ENCODE peak calls at places on chromosomes 6 and 20, in six cellular contexts. U is transverse colon, L is SK-N-SH, M is K562, D is sigmoid colon, C is GM23338. T is an unnamed sample. For H3K36me3, the result is how much of the 10 kb centered on the place peaks cover.

GRCh38 chr6:36114798-36115408 is 15.4 kb upstream of the MAPK13 start:
- DNase-seq in C (no peak), D (no peak), L (no peak), M (no peak), U (no peak), T (no peak)

GRCh38 chr20:57342829-57343228 is 8.2 kb upstream of the RAE1 start:
- DNase-seq in D (no peak), L (no peak), U (no peak), M (no peak), C (no peak), T (no peak)

GRCh38 chr6:35581633-35582032 is 68.9 kb upstream of the TULP1 start:
- DNase-seq in L (no peak), U (no peak), C (no peak), M (no peak), D (no peak), T (no peak)

GRCh38 chr6:13681305-13682061 is 30.2 kb downstream of the RANBP9 start:
- DNase-seq in M (no peak), L (no peak), D (no peak), C (no peak), U (no peak), T (no peak)

GRCh38 chr6:3390698-3391097 is 66.2 kb downstream of the SLC22A23 start:
- DNase-seq in L (no peak), M (peak), U (peak), D (peak), C (no peak), T (no peak)

GRCh38 chr6:116557863-116558262 is 4.3 kb downstream of the CALHM4 start:
- DNase-seq in M (peak), L (no peak), U (no peak), D (no peak), C (peak), T (no peak)

GRCh38 chr6:134425521-134426316 is 107.8 kb upstream of the SGK1 start:
- DNase-seq in D (no peak), U (no peak), C (no peak), L (no peak), M (no peak), T (no peak)

GRCh38 chr20:21490105-21490504 is 23.8 kb downstream of the NKX2-2 start:
- DNase-seq in D (no peak), M (no peak), L (no peak), U (no peak), C (peak), T (no peak)

GRCh38 chr20:20204326-20204725 is 152.0 kb downstream of the CFAP61 start:
- DNase-seq in U (no peak), L (peak), C (no peak), D (no peak), M (no peak), T (no peak)

GRCh38 chr20:25233016-25233772 is 14.7 kb upstream of the PYGB start:
- DNase-seq in U (peak), C (no peak), L (no peak), D (peak), M (no peak), T (no peak)

GRCh38 chr20:41453006-41453950 is 86.7 kb upstream of the EMILIN3 start:
- DNase-seq in D (no peak), U (no peak), C (no peak), L (no peak), M (peak), T (no peak)

GRCh38 chr6:11179088-11179977 is 53.1 kb downstream of the NEDD9 start:
- DNase-seq in L (no peak), M (no peak), U (no peak), D (no peak), C (peak), T (no peak)

GRCh38 chr20:53579581-53580375 is 13.9 kb downstream of the ZNF217 start:
- DNase-seq in M (peak), L (no peak), D (no peak), C (no peak), U (peak), T (no peak)

GRCh38 chr20:24747015-24747712 is 201.9 kb upstream of the CST7 start:
- DNase-seq in M (no peak), D (no peak), U (no peak), C (no peak), L (no peak), T (peak)

GRCh38 chr6:82588020-82588419 is 224.4 kb downstream of the TPBG start:
- DNase-seq in D (no peak), U (no peak), L (no peak), C (no peak), M (no peak), T (no peak)

GRCh38 chr6:20655317-20655716 is 121.1 kb downstream of the CDKAL1 start:
- DNase-seq in C (no peak), M (no peak), L (no peak), U (no peak), D (no peak), T (no peak)

GRCh38 chr6:122623279-122623678 is 13.1 kb downstream of the PKIB start:
- DNase-seq in L (no peak), U (no peak), D (no peak), M (no peak), C (no peak), T (no peak)

GRCh38 chr20:21241400-21241799 is 61.7 kb upstream of the XRN2 start:
- DNase-seq in L (no peak), U (no peak), M (no peak), D (no peak), C (no peak), T (no peak)

GRCh38 chr6:51711876-51712275 is 375.5 kb downstream of the PKHD1 start:
- DNase-seq in D (no peak), L (no peak), U (no peak), M (no peak), C (no peak), T (no peak)

GRCh38 chr6:16849280-16850210 is 88.3 kb upstream of the ATXN1 start:
- DNase-seq in D (no peak), U (peak), L (no peak), M (no peak), C (peak), T (no peak)

GRCh38 chr6:16851044-16851540 is 89.8 kb upstream of the ATXN1 start:
- DNase-seq in C (no peak), U (no peak), D (no peak), M (no peak), L (no peak), T (no peak)

GRCh38 chr6:16851758-16852157 is 90.5 kb upstream of the ATXN1 start:
- DNase-seq in L (no peak), D (no peak), M (no peak), C (no peak), U (no peak), T (no peak)

GRCh38 chr6:16846399-16846778 is 85.1 kb upstream of the ATXN1 start:
- DNase-seq in U (no peak), M (no peak), C (no peak), L (no peak), D (no peak), T (no peak)

GRCh38 chr6:16850332-16851022 is 89.2 kb upstream of the ATXN1 start:
- DNase-seq in L (no peak), U (no peak), M (no peak), C (no peak), D (no peak), T (no peak)
- TF ChIP-seq POLR2AphosphoS5 in L (no peak), U (no peak), M (no peak), C (no peak), D (no peak), T (no peak)

DNA sequence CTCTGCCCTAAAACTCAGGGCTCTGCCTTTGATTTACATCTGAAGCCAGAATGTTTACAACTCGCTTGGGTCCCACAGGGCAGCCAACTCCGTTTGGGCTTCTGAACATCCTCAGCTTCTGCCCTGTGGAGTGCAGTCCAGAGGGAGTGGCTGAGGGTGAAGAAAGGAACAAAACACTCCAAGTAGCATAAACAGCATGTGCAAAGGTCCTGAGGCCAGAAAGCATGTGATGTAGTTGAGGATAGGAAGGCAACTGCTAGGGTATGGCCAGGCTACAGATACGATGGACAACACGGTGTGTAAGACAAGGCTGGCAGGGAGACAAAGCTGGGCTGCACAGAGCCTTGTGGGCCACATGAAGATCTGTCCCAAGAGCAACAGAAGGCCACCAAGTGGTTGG is 12.5 kb downstream of the JAG1 start:
- DNase-seq in U (no peak), D (peak), C (no peak), L (no peak), M (no peak), T (no peak)
- H3K36me3 ChIP-seq in U (under half), D (under half), C (under half), L (under half), M (under half), T (under half)

GRCh38 chr6:157182503-157183254 is 140.6 kb downstream of the TMEM242 start:
- DNase-seq in M (no peak), C (no peak), L (no peak), U (no peak), D (no peak), T (no peak)

GRCh38 chr6:157185171-157185570 is 138.1 kb downstream of the TMEM242 start:
- DNase-seq in M (no peak), U (no peak), L (no peak), D (no peak), C (no peak), T (no peak)

GRCh38 chr6:157181649-157182048 is 141.7 kb downstream of the TMEM242 start:
- DNase-seq in D (no peak), U (peak), C (no peak), L (no peak), M (no peak), T (no peak)

GRCh38 chr6:157186785-157187181 is 136.5 kb downstream of the TMEM242 start:
- DNase-seq in C (no peak), D (no peak), U (no peak), M (no peak), L (no peak), T (no peak)

DNA sequence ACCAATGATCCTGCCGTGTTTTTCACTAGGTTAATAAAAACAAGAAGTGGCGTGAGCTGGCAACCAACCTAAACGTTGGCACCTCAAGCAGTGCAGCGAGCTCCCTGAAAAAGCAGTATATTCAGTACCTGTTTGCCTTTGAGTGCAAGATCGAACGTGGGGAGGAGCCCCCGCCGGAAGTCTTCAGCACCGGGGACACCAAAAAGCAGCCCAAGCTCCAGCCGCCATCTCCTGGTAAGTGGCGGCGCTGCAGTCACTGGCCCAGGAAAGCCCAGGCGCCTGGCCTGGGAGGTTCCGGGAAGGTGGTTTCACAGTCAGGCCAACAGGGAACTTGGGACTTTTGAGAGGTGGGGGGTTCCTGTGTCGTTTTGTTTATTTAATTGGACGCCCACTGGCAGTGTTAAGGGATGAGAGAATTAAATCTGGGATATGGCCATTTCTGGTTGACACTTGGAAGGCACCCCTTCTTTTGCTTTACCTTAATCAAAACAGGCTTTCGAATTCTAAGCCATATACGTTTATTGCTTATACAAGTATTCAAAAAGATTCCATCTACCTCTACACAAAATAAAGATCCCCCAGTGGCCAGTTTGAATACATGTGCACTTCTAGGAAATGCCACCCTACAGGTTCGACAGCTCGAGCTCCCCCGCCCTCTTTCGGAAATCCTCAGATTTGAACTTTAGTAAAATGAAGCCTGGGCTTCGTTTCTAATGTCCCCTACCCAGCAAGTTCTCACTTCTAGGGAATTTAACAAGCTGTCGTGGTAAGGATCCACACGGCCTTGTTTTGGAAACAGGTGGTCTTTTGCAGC is 138.9 kb downstream of the TMEM242 start:
- DNase-seq in U (peak), L (peak), M (peak), D (peak), C (peak), T (peak)
- TF ChIP-seq POLR2AphosphoS5 in U (no peak), L (no peak), M (no peak), D (no peak), C (no peak), T (peak)

GRCh38 chr6:167927246-167927645 is 70.2 kb upstream of the KIF25 start:
- DNase-seq in L (no peak), C (no peak), U (no peak), M (no peak), D (no peak), T (no peak)
- H3K36me3 ChIP-seq in L (half or more), C (under half), U (under half), M (half or more), D (under half), T (under half)

GRCh38 chr6:28002181-28002580 is 45.1 kb downstream of the OR2B6 start:
- DNase-seq in M (no peak), C (no peak), L (no peak), U (no peak), D (no peak), T (no peak)
- TF ChIP-seq POLR2AphosphoS5 in M (no peak), C (no peak), L (no peak), U (no peak), D (no peak), T (no peak)

DNA sequence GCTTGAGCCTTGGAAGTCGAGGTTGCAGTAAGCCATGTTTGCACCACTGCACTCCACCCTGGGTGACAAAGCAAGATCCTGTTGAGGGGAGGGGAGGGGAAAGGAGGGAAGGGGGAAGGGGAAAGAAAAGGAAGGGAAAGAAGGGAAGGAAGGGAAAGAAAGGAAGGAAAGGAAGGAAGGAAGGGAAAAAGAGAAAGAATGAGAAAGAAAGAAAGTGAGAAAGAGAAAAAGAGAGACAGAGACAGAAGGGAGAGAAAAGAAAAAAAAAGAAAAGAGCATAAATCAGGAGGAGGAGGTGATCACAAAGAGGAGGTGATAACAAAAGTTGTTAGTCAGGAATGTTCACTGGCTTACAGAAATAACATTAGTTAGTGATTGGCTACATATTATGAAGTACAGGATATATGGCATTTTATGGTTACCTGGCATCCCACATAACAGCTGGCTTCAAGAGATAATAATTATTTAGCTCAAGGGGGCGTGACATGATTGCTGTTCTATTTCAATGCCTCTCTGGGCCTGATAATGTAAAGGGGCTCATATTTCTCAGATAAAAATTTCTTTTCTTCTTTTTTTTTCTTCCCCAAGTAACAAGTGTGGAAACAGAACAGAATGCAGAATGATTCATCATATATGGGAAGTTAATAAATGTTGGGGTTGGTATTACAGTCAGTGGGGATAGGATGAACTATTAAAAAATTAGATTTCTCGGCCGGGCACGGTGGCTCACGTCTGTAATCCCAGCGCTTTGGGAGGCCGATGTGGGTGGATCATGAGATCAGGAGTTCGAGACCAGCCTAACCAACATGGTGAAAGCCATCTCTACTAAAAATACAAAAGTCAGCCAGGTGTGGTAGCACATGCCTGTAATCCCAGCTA is 27.1 kb downstream of the SAMHD1 start:
- DNase-seq in D (no peak), L (no peak), C (no peak), M (peak), U (no peak), T (no peak)
- H3K36me3 ChIP-seq in D (under half), L (under half), C (under half), M (under half), U (under half), T (under half)